ENCODE peak calls at places on chromosome 15, in four cellular contexts. One of them, this sample, is unnamed.

GRCh38 chr15:40388941-40389823 is 6.7 kb downstream of the KNSTRN start:
- DNase-seq in IMR-90: no peak
- DNase-seq in ovary: no peak
- DNase-seq in mesendoderm: no peak
- DNase-seq in this sample: no peak

GRCh38 chr15:101057841-101058407 is 138.8 kb downstream of the LRRK1 start:
- DNase-seq in IMR-90: no peak
- DNase-seq in ovary: no peak
- DNase-seq in mesendoderm: no peak
- DNase-seq in this sample: no peak

GRCh38 chr15:80530737-80531365 is 126.7 kb downstream of the ARNT2 start:
- DNase-seq in IMR-90: peak; percentile 43
- DNase-seq in ovary: no peak
- DNase-seq in mesendoderm: no peak
- DNase-seq in this sample: no peak

GRCh38 chr15:94177112-94177511 is 54.2 kb upstream of the MCTP2 start:
- DNase-seq in IMR-90: peak; percentile 77
- DNase-seq in ovary: no peak
- DNase-seq in mesendoderm: no peak
- DNase-seq in this sample: no peak

GRCh38 chr15:78804391-78804792 is 6.9 kb downstream of the ADAMTS7 start:
- DNase-seq in IMR-90: no peak
- DNase-seq in ovary: no peak
- DNase-seq in mesendoderm: peak; percentile 26
- DNase-seq in this sample: no peak

GRCh38 chr15:41797194-41797593 is 22.9 kb downstream of the MAPKBP1 start:
- DNase-seq in IMR-90: no peak
- DNase-seq in ovary: no peak
- DNase-seq in mesendoderm: no peak
- DNase-seq in this sample: no peak

GRCh38 chr15:85689729-85690128 is 105.0 kb downstream of the KLHL25 start:
- DNase-seq in IMR-90: peak; percentile 72
- DNase-seq in ovary: peak; percentile 44
- DNase-seq in mesendoderm: peak; percentile 78
- DNase-seq in this sample: no peak

GRCh38 chr15:92043283-92043682 is 189.8 kb downstream of the SLCO3A1 start:
- DNase-seq in IMR-90: no peak
- DNase-seq in ovary: no peak
- DNase-seq in mesendoderm: no peak
- DNase-seq in this sample: no peak

GRCh38 chr15:54567408-54568040 is 589.3 kb downstream of the UNC13C start:
- DNase-seq in IMR-90: no peak
- DNase-seq in ovary: no peak
- DNase-seq in mesendoderm: no peak
- DNase-seq in this sample: no peak

GRCh38 chr15:39084683-39085530 is 496.0 kb upstream of the THBS1 start:
- DNase-seq in IMR-90: peak; percentile 92
- DNase-seq in ovary: peak; percentile 65
- DNase-seq in mesendoderm: no peak
- DNase-seq in this sample: no peak

GRCh38 chr15:77042955-77043920 is 27.7 kb downstream of the TSPAN3 start:
- DNase-seq in IMR-90: no peak
- DNase-seq in ovary: no peak
- DNase-seq in mesendoderm: no peak
- DNase-seq in this sample: no peak

GRCh38 chr15:52529289-52529929 is 729 bp upstream of the MYO5A start:
- DNase-seq in IMR-90: no peak
- DNase-seq in ovary: no peak
- DNase-seq in mesendoderm: peak; percentile 49
- DNase-seq in this sample: no peak

GRCh38 chr15:62925875-62926274 is 116.7 kb upstream of the TPM1 start:
- DNase-seq in IMR-90: no peak
- DNase-seq in ovary: no peak
- DNase-seq in mesendoderm: no peak
- DNase-seq in this sample: no peak

GRCh38 chr15:81491414-81492101 is 117.5 kb upstream of the TMC3 start:
- DNase-seq in IMR-90: peak; percentile 41
- DNase-seq in ovary: no peak
- DNase-seq in mesendoderm: no peak
- DNase-seq in this sample: no peak

GRCh38 chr15:40252438-40253178 is 13.7 kb downstream of the PAK6 start:
- DNase-seq in IMR-90: no peak
- DNase-seq in ovary: peak; percentile 42
- DNase-seq in mesendoderm: no peak
- DNase-seq in this sample: no peak

GRCh38 chr15:40340740-40341400 is at the start of gene CCDC9B:
- DNase-seq in IMR-90: peak; percentile 84
- DNase-seq in ovary: peak; percentile 89
- DNase-seq in mesendoderm: no peak
- DNase-seq in this sample: peak; percentile 83

GRCh38 chr15:40263036-40263754 is 19.7 kb downstream of the ANKRD63 start:
- DNase-seq in IMR-90: peak; percentile 83
- DNase-seq in ovary: no peak
- DNase-seq in mesendoderm: no peak
- DNase-seq in this sample: no peak

GRCh38 chr15:49985463-49985862 is 133.6 kb downstream of the ATP8B4 start:
- DNase-seq in IMR-90: no peak
- DNase-seq in ovary: no peak
- DNase-seq in mesendoderm: no peak
- DNase-seq in this sample: no peak

GRCh38 chr15:33034588-33034987 is 159.9 kb downstream of the FMN1 start:
- DNase-seq in IMR-90: no peak
- DNase-seq in ovary: no peak
- DNase-seq in mesendoderm: no peak
- DNase-seq in this sample: no peak

GRCh38 chr15:61621146-61621545 is 392.0 kb upstream of the RORA start:
- DNase-seq in IMR-90: no peak
- DNase-seq in ovary: no peak
- DNase-seq in mesendoderm: peak; percentile 66
- DNase-seq in this sample: no peak

GRCh38 chr15:40238927-40239591 is at the start of gene PAK6:
- DNase-seq in IMR-90: peak; percentile 53
- DNase-seq in ovary: no peak
- DNase-seq in mesendoderm: peak; percentile 92
- DNase-seq in this sample: no peak

GRCh38 chr15:63968122-63968524 is 78.2 kb downstream of the DAPK2 start:
- DNase-seq in IMR-90: no peak
- DNase-seq in ovary: no peak
- DNase-seq in mesendoderm: no peak
- DNase-seq in this sample: no peak

GRCh38 chr15:94582368-94582767 is 351.0 kb downstream of the MCTP2 start:
- DNase-seq in IMR-90: no peak
- DNase-seq in ovary: no peak
- DNase-seq in mesendoderm: peak; percentile 85
- DNase-seq in this sample: no peak

GRCh38 chr15:35813573-35813972 is 267.6 kb upstream of the DPH6 start:
- DNase-seq in IMR-90: no peak
- DNase-seq in ovary: no peak
- DNase-seq in mesendoderm: no peak
- DNase-seq in this sample: no peak

GRCh38 chr15:36519067-36519466 is 60.4 kb upstream of the CDIN1 start:
- DNase-seq in IMR-90: no peak
- DNase-seq in ovary: no peak
- DNase-seq in mesendoderm: no peak
- DNase-seq in this sample: no peak

GRCh38 chr15:35329993-35330695 is 215.8 kb downstream of the DPH6 start:
- DNase-seq in IMR-90: no peak
- DNase-seq in ovary: no peak
- DNase-seq in mesendoderm: no peak
- DNase-seq in this sample: no peak

GRCh38 chr15:96514607-96515285 is 184.2 kb downstream of the NR2F2 start:
- DNase-seq in IMR-90: no peak
- DNase-seq in ovary: no peak
- DNase-seq in mesendoderm: no peak
- DNase-seq in this sample: no peak

GRCh38 chr15:80203361-80203885 is 48.6 kb downstream of the CTXND1 start:
- DNase-seq in IMR-90: no peak
- DNase-seq in ovary: no peak
- DNase-seq in mesendoderm: peak; percentile 10
- DNase-seq in this sample: no peak

GRCh38 chr15:60444289-60444912 is 34.5 kb downstream of the ICE2 start:
- DNase-seq in IMR-90: peak; percentile 51
- DNase-seq in ovary: no peak
- DNase-seq in mesendoderm: peak; percentile 5
- DNase-seq in this sample: no peak

GRCh38 chr15:38048001-38048455 is 113.6 kb downstream of the TMCO5A start:
- DNase-seq in IMR-90: no peak
- DNase-seq in ovary: no peak
- DNase-seq in mesendoderm: no peak
- DNase-seq in this sample: no peak

GRCh38 chr15:30929064-30929669 is 25.5 kb downstream of the FAN1 start:
- DNase-seq in IMR-90: no peak
- DNase-seq in ovary: no peak
- DNase-seq in mesendoderm: no peak
- DNase-seq in this sample: no peak

DNA sequence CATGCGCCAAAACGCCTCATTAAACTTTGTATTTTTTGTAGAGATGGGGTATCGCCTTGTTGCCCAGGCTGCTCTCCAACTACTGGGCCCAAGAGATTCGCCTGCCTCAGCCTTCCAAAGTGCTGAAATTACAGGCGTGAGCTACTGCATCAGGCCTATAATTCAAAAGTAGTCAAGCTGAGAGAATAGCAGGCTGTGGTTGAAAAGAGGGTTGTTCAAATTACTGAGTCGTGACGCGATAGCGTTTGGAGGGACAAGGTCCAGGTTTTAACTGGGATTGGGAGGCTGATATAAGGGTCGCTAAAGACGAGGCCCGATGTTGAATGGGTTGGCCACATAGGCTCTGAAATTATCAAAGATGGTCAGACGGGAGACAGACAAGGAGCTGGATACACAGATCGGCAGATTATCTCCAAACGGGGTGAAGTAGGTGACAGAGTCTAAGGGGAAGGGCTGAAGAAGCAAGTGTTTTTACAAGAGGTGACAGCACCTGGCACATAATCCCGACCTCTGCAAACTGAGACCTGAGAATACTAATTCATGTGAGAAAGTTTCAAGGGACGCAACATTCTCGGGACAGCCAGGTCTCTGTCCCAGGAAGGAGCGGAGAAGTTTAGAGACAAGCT is 772 bp upstream of the ARID3B start:
- DNase-seq in IMR-90: peak; percentile 60
- DNase-seq in ovary: no peak
- DNase-seq in mesendoderm: peak; percentile 41
- DNase-seq in this sample: no peak
- H3K27ac ChIP-seq in IMR-90: peak overlapping the region; percentile 81
- H3K27ac ChIP-seq in ovary: no peak overlapping the region
- H3K27ac ChIP-seq in mesendoderm: peak overlapping the region; percentile 92
- H3K27ac ChIP-seq in this sample: peak overlapping the region; percentile 67

GRCh38 chr15:98760112-98760826 is 111.9 kb downstream of the IGF1R start:
- DNase-seq in IMR-90: no peak
- DNase-seq in ovary: no peak
- DNase-seq in mesendoderm: no peak
- DNase-seq in this sample: no peak
- H3K4me1 ChIP-seq in IMR-90: peaks cover 18% of the 10 kb centered on the region
- H3K4me1 ChIP-seq in ovary: peaks cover 15% of the 10 kb centered on the region
- H3K4me1 ChIP-seq in mesendoderm: peaks cover 6% of the 10 kb centered on the region
- H3K4me1 ChIP-seq in this sample: peaks cover 25% of the 10 kb centered on the region

DNA sequence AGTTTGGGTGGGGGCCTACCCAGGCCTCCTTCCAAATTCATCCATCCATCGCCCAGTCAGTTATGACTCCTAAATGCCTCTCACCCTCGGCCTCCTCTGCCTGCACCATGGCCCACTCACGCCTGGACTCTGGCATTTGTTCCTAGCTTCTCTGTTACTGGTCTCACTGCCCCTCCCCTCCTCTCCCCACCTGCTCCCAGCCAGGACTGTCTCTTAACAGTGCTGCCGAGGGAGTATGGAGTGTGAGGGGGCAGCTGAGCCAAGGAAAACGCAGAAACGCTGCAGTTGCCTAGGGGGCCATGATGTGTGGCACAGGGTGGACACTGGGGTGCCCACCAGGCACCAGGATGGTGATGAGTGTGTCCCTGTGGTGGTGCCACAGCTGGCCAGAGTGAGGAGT is 3.1 kb downstream of the RCCD1 start:
- DNase-seq in IMR-90: no peak
- DNase-seq in ovary: peak; percentile 26
- DNase-seq in mesendoderm: no peak
- DNase-seq in this sample: no peak
- H3K4me3 ChIP-seq in IMR-90: no peak overlapping the region
- H3K4me3 ChIP-seq in ovary: peak overlapping the region; percentile 80
- H3K4me3 ChIP-seq in mesendoderm: no peak overlapping the region
- H3K4me3 ChIP-seq in this sample: peak overlapping the region; percentile 50

GRCh38 chr15:71375934-71376333 is 260.7 kb downstream of the THSD4 start:
- DNase-seq in IMR-90: peak; percentile 36
- DNase-seq in ovary: no peak
- DNase-seq in mesendoderm: peak; percentile 51
- DNase-seq in this sample: no peak

GRCh38 chr15:71380345-71380744 is 265.1 kb downstream of the THSD4 start:
- DNase-seq in IMR-90: no peak
- DNase-seq in ovary: no peak
- DNase-seq in mesendoderm: no peak
- DNase-seq in this sample: no peak

GRCh38 chr15:71379893-71380292 is 264.6 kb downstream of the THSD4 start:
- DNase-seq in IMR-90: peak; percentile 70
- DNase-seq in ovary: no peak
- DNase-seq in mesendoderm: no peak
- DNase-seq in this sample: no peak

GRCh38 chr15:71373917-71374316 is 258.6 kb downstream of the THSD4 start:
- DNase-seq in IMR-90: no peak
- DNase-seq in ovary: no peak
- DNase-seq in mesendoderm: no peak
- DNase-seq in this sample: no peak

DNA sequence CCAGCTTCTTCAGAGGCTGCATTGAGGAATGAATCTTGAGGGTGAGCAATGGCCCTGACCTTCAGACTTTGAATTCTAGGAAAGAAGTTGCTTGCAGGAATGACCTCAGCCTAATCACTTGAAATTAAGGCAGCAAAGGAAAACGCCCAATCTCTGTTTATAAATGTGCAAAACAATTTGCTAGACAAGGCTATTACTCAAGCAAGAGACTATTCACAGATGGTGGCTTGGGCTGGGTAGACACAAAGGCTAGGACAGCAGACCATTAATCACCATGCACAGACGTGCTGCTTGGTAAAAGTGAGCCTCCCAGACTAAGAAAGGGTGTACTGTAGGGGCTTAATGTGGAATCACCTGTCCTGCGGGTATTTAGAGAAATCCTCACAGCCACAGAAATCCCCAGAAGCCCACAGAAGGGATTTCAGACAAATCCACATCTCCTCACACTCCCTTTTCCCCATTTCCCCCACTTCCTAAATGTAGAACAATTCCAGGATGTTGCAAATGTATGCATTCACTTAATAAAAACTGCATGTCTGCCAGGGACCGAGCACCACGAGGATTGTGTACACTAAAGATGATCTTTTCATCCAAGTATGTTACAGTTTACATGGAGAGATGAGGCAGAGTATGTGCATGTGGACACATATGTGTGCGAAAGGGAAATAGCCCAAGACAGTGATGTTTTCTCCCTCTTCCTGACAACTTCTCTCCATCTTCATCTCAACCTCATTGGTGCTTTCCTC is 259.5 kb downstream of the THSD4 start:
- DNase-seq in IMR-90: peak; percentile 82
- DNase-seq in ovary: no peak
- DNase-seq in mesendoderm: no peak
- DNase-seq in this sample: no peak
- H3K27ac ChIP-seq in IMR-90: peak overlapping the region; percentile 85
- H3K27ac ChIP-seq in ovary: no peak overlapping the region
- H3K27ac ChIP-seq in mesendoderm: no peak overlapping the region
- H3K27ac ChIP-seq in this sample: peak overlapping the region; percentile 12

GRCh38 chr15:70435872-70436271 is 327.5 kb downstream of the UACA start:
- DNase-seq in IMR-90: no peak
- DNase-seq in ovary: no peak
- DNase-seq in mesendoderm: no peak
- DNase-seq in this sample: no peak
- H3K4me1 ChIP-seq in IMR-90: no peaks in the 10 kb centered on the region
- H3K4me1 ChIP-seq in ovary: no peaks in the 10 kb centered on the region
- H3K4me1 ChIP-seq in mesendoderm: no peaks in the 10 kb centered on the region
- H3K4me1 ChIP-seq in this sample: no peaks in the 10 kb centered on the region